ENCODE peak calls at places on chromosomes 6 and 20, in four cellular contexts. One of them, this sample, is unnamed.

GRCh38 chr20:44217342-44218092 is 6.9 kb upstream of the OSER1 start:
- DNase-seq in AG10803: peak
- DNase-seq in fibroblast of lung: peak
- DNase-seq in pancreas: peak
- DNase-seq in this sample: peak

GRCh38 chr6:76593668-76594067 is 521.2 kb upstream of the IMPG1 start:
- DNase-seq in AG10803: no peak
- DNase-seq in fibroblast of lung: no peak
- DNase-seq in pancreas: no peak
- DNase-seq in this sample: no peak

GRCh38 chr6:168432196-168432595 is 8.8 kb upstream of the SMOC2 start:
- DNase-seq in AG10803: no peak
- DNase-seq in fibroblast of lung: no peak
- DNase-seq in pancreas: no peak
- DNase-seq in this sample: peak

GRCh38 chr6:166474721-166475565 is 92.2 kb upstream of the MPC1 start:
- DNase-seq in AG10803: peak
- DNase-seq in fibroblast of lung: no peak
- DNase-seq in pancreas: no peak
- DNase-seq in this sample: no peak

GRCh38 chr6:137830562-137830961 is 36.5 kb upstream of the TNFAIP3 start:
- DNase-seq in AG10803: no peak
- DNase-seq in fibroblast of lung: peak
- DNase-seq in pancreas: no peak
- DNase-seq in this sample: no peak

GRCh38 chr6:166515072-166515810 is 71.2 kb downstream of the RAMACL start:
- DNase-seq in AG10803: peak
- DNase-seq in fibroblast of lung: peak
- DNase-seq in pancreas: no peak
- DNase-seq in this sample: no peak

GRCh38 chr6:90431521-90432407 is 135.1 kb upstream of the BACH2 start:
- DNase-seq in AG10803: no peak
- DNase-seq in fibroblast of lung: peak
- DNase-seq in pancreas: no peak
- DNase-seq in this sample: no peak

GRCh38 chr6:170087946-170088348 is 202.9 kb downstream of the DLL1 start:
- DNase-seq in AG10803: no peak
- DNase-seq in fibroblast of lung: no peak
- DNase-seq in pancreas: peak
- DNase-seq in this sample: peak

GRCh38 chr6:75611011-75611701 is 9.5 kb downstream of the SENP6 start:
- DNase-seq in AG10803: no peak
- DNase-seq in fibroblast of lung: peak
- DNase-seq in pancreas: no peak
- DNase-seq in this sample: no peak

GRCh38 chr20:57205625-57206219 is 60.7 kb downstream of the BMP7 start:
- DNase-seq in AG10803: peak
- DNase-seq in fibroblast of lung: peak
- DNase-seq in pancreas: no peak
- DNase-seq in this sample: no peak

GRCh38 chr20:50728981-50729874 is 2.2 kb upstream of the PARD6B start:
- DNase-seq in AG10803: no peak
- DNase-seq in fibroblast of lung: no peak
- DNase-seq in pancreas: no peak
- DNase-seq in this sample: peak

GRCh38 chr20:10157539-10157938 is 61.1 kb upstream of the SNAP25 start:
- DNase-seq in AG10803: no peak
- DNase-seq in fibroblast of lung: no peak
- DNase-seq in pancreas: no peak
- DNase-seq in this sample: no peak

GRCh38 chr6:166268431-166268830 is 39.8 kb downstream of the PRR18 start:
- DNase-seq in AG10803: no peak
- DNase-seq in fibroblast of lung: no peak
- DNase-seq in pancreas: no peak
- DNase-seq in this sample: no peak

GRCh38 chr6:48613221-48613949 is 502.4 kb upstream of the PTCHD4 start:
- DNase-seq in AG10803: no peak
- DNase-seq in fibroblast of lung: no peak
- DNase-seq in pancreas: no peak
- DNase-seq in this sample: no peak

GRCh38 chr6:112480551-112480950 is 133.4 kb downstream of the RFPL4B start:
- DNase-seq in AG10803: peak
- DNase-seq in fibroblast of lung: peak
- DNase-seq in pancreas: no peak
- DNase-seq in this sample: no peak

GRCh38 chr6:139888691-139889122 is 514.3 kb upstream of the CITED2 start:
- DNase-seq in AG10803: peak
- DNase-seq in fibroblast of lung: peak
- DNase-seq in pancreas: no peak
- DNase-seq in this sample: no peak

GRCh38 chr6:16849280-16850210 is 88.3 kb upstream of the ATXN1 start:
- DNase-seq in AG10803: peak
- DNase-seq in fibroblast of lung: peak
- DNase-seq in pancreas: no peak
- DNase-seq in this sample: no peak

GRCh38 chr6:82781805-82782204 is 283.8 kb downstream of the UBE3D start:
- DNase-seq in AG10803: no peak
- DNase-seq in fibroblast of lung: no peak
- DNase-seq in pancreas: no peak
- DNase-seq in this sample: no peak

GRCh38 chr6:8743146-8743745 is 307.9 kb upstream of the SLC35B3 start:
- DNase-seq in AG10803: no peak
- DNase-seq in fibroblast of lung: no peak
- DNase-seq in pancreas: no peak
- DNase-seq in this sample: no peak

GRCh38 chr20:4418141-4418540 is 303.6 kb upstream of the PRND start:
- DNase-seq in AG10803: no peak
- DNase-seq in fibroblast of lung: no peak
- DNase-seq in pancreas: no peak
- DNase-seq in this sample: no peak

GRCh38 chr20:49395183-49395582 is 87.3 kb downstream of the KCNB1 start:
- DNase-seq in AG10803: peak
- DNase-seq in fibroblast of lung: no peak
- DNase-seq in pancreas: no peak
- DNase-seq in this sample: no peak

GRCh38 chr6:12371641-12372146 is 81.5 kb downstream of the EDN1 start:
- DNase-seq in AG10803: no peak
- DNase-seq in fibroblast of lung: peak
- DNase-seq in pancreas: no peak
- DNase-seq in this sample: no peak

GRCh38 chr6:116547358-116547757 is 1.9 kb upstream of the TRAPPC3L start:
- DNase-seq in AG10803: no peak
- DNase-seq in fibroblast of lung: no peak
- DNase-seq in pancreas: no peak
- DNase-seq in this sample: no peak

GRCh38 chr6:111551521-111552231 is 54.0 kb downstream of the TRAF3IP2 start:
- DNase-seq in AG10803: no peak
- DNase-seq in fibroblast of lung: peak
- DNase-seq in pancreas: peak
- DNase-seq in this sample: no peak

GRCh38 chr6:14094721-14095120 is 22.9 kb upstream of the CD83 start:
- DNase-seq in AG10803: no peak
- DNase-seq in fibroblast of lung: no peak
- DNase-seq in pancreas: no peak
- DNase-seq in this sample: no peak

GRCh38 chr6:155381856-155382690 is 67.8 kb upstream of the TFB1M start:
- DNase-seq in AG10803: peak
- DNase-seq in fibroblast of lung: peak
- DNase-seq in pancreas: no peak
- DNase-seq in this sample: no peak

GRCh38 chr6:39426057-39426592 is 103.6 kb upstream of the KCNK16 start:
- DNase-seq in AG10803: peak
- DNase-seq in fibroblast of lung: peak
- DNase-seq in pancreas: no peak
- DNase-seq in this sample: peak

GRCh38 chr6:152150196-152150595 is 342.7 kb downstream of the ESR1 start:
- DNase-seq in AG10803: no peak
- DNase-seq in fibroblast of lung: no peak
- DNase-seq in pancreas: no peak
- DNase-seq in this sample: no peak

DNA sequence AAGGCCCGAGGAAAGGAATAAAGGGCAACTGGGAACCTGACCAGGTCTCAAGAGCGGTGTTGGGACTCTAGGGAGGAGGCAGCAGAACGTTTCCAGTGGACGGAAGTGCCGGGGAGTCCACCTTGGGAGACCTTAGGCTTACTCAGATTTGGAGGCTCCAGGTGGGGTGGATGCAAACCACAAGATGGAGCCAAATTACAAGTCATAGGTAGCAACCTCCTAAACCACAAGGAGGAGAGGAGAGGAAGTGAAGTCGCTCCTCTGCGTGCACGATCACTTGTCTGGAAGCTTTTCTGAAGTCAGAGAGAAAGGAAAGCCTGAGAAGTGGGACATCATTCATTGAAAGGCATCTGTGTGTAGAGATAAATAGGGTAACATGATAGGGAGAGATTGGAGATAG is 9.3 kb downstream of the HLA-DOA start:
- DNase-seq in AG10803: no peak
- DNase-seq in fibroblast of lung: no peak
- DNase-seq in pancreas: no peak
- DNase-seq in this sample: no peak
- TF ChIP-seq CTCF in AG10803: no peak
- TF ChIP-seq CTCF in fibroblast of lung: no peak
- TF ChIP-seq CTCF in pancreas: no peak
- TF ChIP-seq CTCF in this sample: no peak

GRCh38 chr6:149045404-149045803 is 272.1 kb upstream of the TAB2 start:
- DNase-seq in AG10803: no peak
- DNase-seq in fibroblast of lung: no peak
- DNase-seq in pancreas: no peak
- DNase-seq in this sample: no peak
- TF ChIP-seq CTCF in AG10803: peak
- TF ChIP-seq CTCF in fibroblast of lung: no peak
- TF ChIP-seq CTCF in pancreas: no peak
- TF ChIP-seq CTCF in this sample: no peak

GRCh38 chr6:70210462-70210861 is 92.4 kb downstream of the COL9A1 start:
- DNase-seq in AG10803: peak
- DNase-seq in fibroblast of lung: no peak
- DNase-seq in pancreas: no peak
- DNase-seq in this sample: no peak
- TF ChIP-seq CTCF in AG10803: peak
- TF ChIP-seq CTCF in fibroblast of lung: peak
- TF ChIP-seq CTCF in pancreas: no peak
- TF ChIP-seq CTCF in this sample: peak

GRCh38 chr6:86107985-86108384 is 465.3 kb upstream of the SYNCRIP start:
- DNase-seq in AG10803: no peak
- DNase-seq in fibroblast of lung: no peak
- DNase-seq in pancreas: no peak
- DNase-seq in this sample: no peak
- TF ChIP-seq CTCF in AG10803: no peak
- TF ChIP-seq CTCF in fibroblast of lung: no peak
- TF ChIP-seq CTCF in pancreas: no peak
- TF ChIP-seq CTCF in this sample: no peak

GRCh38 chr20:47479093-47479492 is 22.6 kb upstream of the NCOA3 start:
- DNase-seq in AG10803: no peak
- DNase-seq in fibroblast of lung: no peak
- DNase-seq in pancreas: no peak
- DNase-seq in this sample: no peak
- TF ChIP-seq CTCF in AG10803: no peak
- TF ChIP-seq CTCF in fibroblast of lung: no peak
- TF ChIP-seq CTCF in pancreas: no peak
- TF ChIP-seq CTCF in this sample: no peak

GRCh38 chr6:141303907-141304306 is 828.8 kb upstream of the GJE1 start:
- DNase-seq in AG10803: no peak
- DNase-seq in fibroblast of lung: no peak
- DNase-seq in pancreas: no peak
- DNase-seq in this sample: no peak

GRCh38 chr6:141307309-141307998 is 825.3 kb upstream of the GJE1 start:
- DNase-seq in AG10803: no peak
- DNase-seq in fibroblast of lung: no peak
- DNase-seq in pancreas: no peak
- DNase-seq in this sample: no peak

GRCh38 chr6:141313986-141314385 is 818.7 kb upstream of the GJE1 start:
- DNase-seq in AG10803: no peak
- DNase-seq in fibroblast of lung: no peak
- DNase-seq in pancreas: no peak
- DNase-seq in this sample: no peak

DNA sequence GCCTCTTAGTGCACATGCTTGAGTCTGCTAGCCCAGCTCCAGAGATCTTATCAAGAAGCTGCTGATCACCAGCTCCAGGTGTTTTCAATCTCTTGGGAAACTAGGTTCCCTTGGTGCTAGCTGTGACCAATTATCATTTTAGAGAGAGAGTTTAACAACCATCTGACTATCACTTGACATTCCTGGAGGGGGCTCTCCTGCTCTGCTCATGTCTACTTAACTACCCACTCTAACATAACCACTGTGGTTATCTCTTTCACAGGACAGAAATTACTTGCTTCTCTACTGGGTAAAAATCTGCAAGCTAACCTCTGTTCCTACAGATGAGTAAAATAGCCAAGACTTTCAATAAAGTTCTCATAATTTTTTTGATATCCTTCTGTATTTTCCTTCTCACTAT is 823.4 kb upstream of the GJE1 start:
- DNase-seq in AG10803: peak
- DNase-seq in fibroblast of lung: no peak
- DNase-seq in pancreas: no peak
- DNase-seq in this sample: no peak
- TF ChIP-seq CTCF in AG10803: peak
- TF ChIP-seq CTCF in fibroblast of lung: peak
- TF ChIP-seq CTCF in pancreas: no peak
- TF ChIP-seq CTCF in this sample: no peak